ENCODE peak calls at places on chromosomes 13 and 19, in eight cellular contexts. I, M, G, Y, C, K, O and V are unnamed samples.

GRCh38 chr13:44191504-44192171 is 182.0 kb upstream of the SERP2 start:
- DNase-seq in I (no peak), M (peak; percentile 53), G (no peak), Y (peak; percentile 68), C (peak; percentile 16), K (no peak), O (peak; percentile 67), V (no peak)

GRCh38 chr19:51637362-51637978 is 7.3 kb upstream of the SIGLEC5 start:
- DNase-seq in I (no peak), M (no peak), G (no peak), Y (no peak), C (no peak), K (no peak), O (no peak), V (no peak)

GRCh38 chr13:67557642-67558241 is 327.6 kb upstream of the PCDH9 start:
- DNase-seq in I (no peak), M (no peak), G (no peak), Y (no peak), C (no peak), K (no peak), O (no peak), V (no peak)

GRCh38 chr19:16846901-16847300 is 17.7 kb downstream of the SIN3B start:
- DNase-seq in I (no peak), M (no peak), G (no peak), Y (no peak), C (no peak), K (no peak), O (no peak), V (peak; percentile 85)

GRCh38 chr13:104586010-104586746 is 1520.0 kb upstream of the SLC10A2 start:
- DNase-seq in I (no peak), M (no peak), G (no peak), Y (peak; percentile 88), C (no peak), K (no peak), O (peak; percentile 63), V (no peak)

GRCh38 chr13:95536629-95537241 is 15.8 kb upstream of the CLDN10 start:
- DNase-seq in I (no peak), M (no peak), G (no peak), Y (no peak), C (no peak), K (no peak), O (peak; percentile 46), V (no peak)

GRCh38 chr13:81395368-81395767 is 1054.4 kb upstream of the SPRY2 start:
- DNase-seq in I (no peak), M (peak; percentile 74), G (no peak), Y (no peak), C (no peak), K (no peak), O (no peak), V (no peak)

GRCh38 chr19:34351382-34351802 is 13.6 kb upstream of the GPI start:
- DNase-seq in I (no peak), M (no peak), G (no peak), Y (no peak), C (no peak), K (no peak), O (no peak), V (no peak)

GRCh38 chr13:26024558-26024957 is 27.3 kb downstream of the SHISA2 start:
- DNase-seq in I (no peak), M (no peak), G (no peak), Y (peak; percentile 35), C (no peak), K (no peak), O (no peak), V (no peak)

GRCh38 chr13:41645313-41645712 is 188.0 kb downstream of the RGCC start:
- DNase-seq in I (peak; percentile 50), M (no peak), G (peak; percentile 86), Y (peak; percentile 88), C (no peak), K (no peak), O (peak; percentile 19), V (no peak)

GRCh38 chr13:27455331-27455855 is 5.0 kb upstream of the MTIF3 start:
- DNase-seq in I (no peak), M (peak; percentile 47), G (no peak), Y (no peak), C (no peak), K (no peak), O (no peak), V (no peak)

GRCh38 chr13:27133889-27134288 is 37.7 kb downstream of the USP12 start:
- DNase-seq in I (no peak), M (no peak), G (no peak), Y (no peak), C (no peak), K (no peak), O (no peak), V (no peak)

GRCh38 chr13:80055804-80056203 is 285.1 kb downstream of the SPRY2 start:
- DNase-seq in I (no peak), M (no peak), G (no peak), Y (no peak), C (no peak), K (no peak), O (no peak), V (no peak)

GRCh38 chr13:65914707-65915106 is 1315.4 kb downstream of the PCDH9 start:
- DNase-seq in I (no peak), M (no peak), G (no peak), Y (peak; percentile 41), C (no peak), K (no peak), O (no peak), V (no peak)

GRCh38 chr13:47708386-47708785 is 292.7 kb downstream of the SUCLA2 start:
- DNase-seq in I (no peak), M (no peak), G (no peak), Y (peak; percentile 55), C (no peak), K (no peak), O (no peak), V (no peak)

GRCh38 chr19:44846455-44847143 is 502 bp downstream of the NECTIN2 start:
- DNase-seq in I (peak; percentile 52), M (peak; percentile 91), G (peak; percentile 80), Y (peak; percentile 16), C (no peak), K (peak; percentile 62), O (peak; percentile 63), V (no peak)

GRCh38 chr13:53191091-53191490 is 162.5 kb downstream of the OLFM4 start:
- DNase-seq in I (no peak), M (peak; percentile 59), G (no peak), Y (no peak), C (no peak), K (no peak), O (no peak), V (no peak)

DNA sequence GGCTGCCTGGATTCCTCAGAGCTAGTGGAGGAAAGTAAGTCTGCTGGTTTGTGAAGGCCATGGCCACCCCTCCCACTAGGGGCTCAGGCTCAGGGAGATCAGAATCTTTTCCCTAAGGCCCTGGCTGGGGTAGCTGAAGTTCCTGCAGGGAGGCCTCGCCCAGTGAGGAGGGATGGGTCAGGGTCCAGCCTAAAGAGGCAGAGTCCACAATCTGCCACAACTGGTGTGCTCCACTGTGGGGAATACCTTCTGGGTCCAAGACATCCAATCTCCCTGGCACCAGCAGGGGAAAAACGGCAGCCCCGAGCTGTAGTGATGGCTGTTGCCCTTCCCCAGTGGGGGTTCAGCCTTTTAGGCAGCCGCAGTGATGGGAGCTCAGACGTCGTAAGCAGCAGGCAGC is 23.2 kb downstream of the IGFL3 start:
- DNase-seq in I (no peak), M (no peak), G (no peak), Y (no peak), C (no peak), K (no peak), O (no peak), V (no peak)
- TF ChIP-seq CTCF in I (no peak), M (no peak), G (no peak), Y (no peak), C (no peak), K (no peak), O (no peak), V (no peak)

GRCh38 chr19:41792513-41793413 is 3.6 kb upstream of the CEACAM3 start:
- DNase-seq in I (peak; percentile 83), M (peak; percentile 73), G (no peak), Y (peak; percentile 15), C (peak; percentile 53), K (no peak), O (peak; percentile 60), V (no peak)
- TF ChIP-seq CTCF in I (peak; percentile 60), M (peak; percentile 76), G (no peak), Y (peak; percentile 78), C (peak; percentile 69), K (peak; percentile 67), O (peak; percentile 49), V (peak; percentile 64)

GRCh38 chr13:86974995-86975328 is 696.2 kb upstream of the SLITRK5 start:
- DNase-seq in I (no peak), M (no peak), G (no peak), Y (no peak), C (no peak), K (no peak), O (no peak), V (no peak)
- TF ChIP-seq CTCF in I (no peak), M (peak; percentile 45), G (no peak), Y (peak; percentile 49), C (no peak), K (peak; percentile 35), O (no peak), V (peak; percentile 47)

GRCh38 chr13:113035209-113035800 is 66.3 kb downstream of the MCF2L start:
- DNase-seq in I (no peak), M (no peak), G (no peak), Y (no peak), C (no peak), K (no peak), O (no peak), V (no peak)

GRCh38 chr13:113033054-113033453 is 64.0 kb downstream of the MCF2L start:
- DNase-seq in I (no peak), M (no peak), G (no peak), Y (no peak), C (no peak), K (no peak), O (no peak), V (no peak)

GRCh38 chr13:113036401-113036800 is 67.4 kb downstream of the MCF2L start:
- DNase-seq in I (no peak), M (no peak), G (no peak), Y (no peak), C (no peak), K (no peak), O (no peak), V (no peak)

GRCh38 chr13:113033498-113033897 is 64.5 kb downstream of the MCF2L start:
- DNase-seq in I (no peak), M (no peak), G (no peak), Y (no peak), C (no peak), K (no peak), O (no peak), V (no peak)

DNA sequence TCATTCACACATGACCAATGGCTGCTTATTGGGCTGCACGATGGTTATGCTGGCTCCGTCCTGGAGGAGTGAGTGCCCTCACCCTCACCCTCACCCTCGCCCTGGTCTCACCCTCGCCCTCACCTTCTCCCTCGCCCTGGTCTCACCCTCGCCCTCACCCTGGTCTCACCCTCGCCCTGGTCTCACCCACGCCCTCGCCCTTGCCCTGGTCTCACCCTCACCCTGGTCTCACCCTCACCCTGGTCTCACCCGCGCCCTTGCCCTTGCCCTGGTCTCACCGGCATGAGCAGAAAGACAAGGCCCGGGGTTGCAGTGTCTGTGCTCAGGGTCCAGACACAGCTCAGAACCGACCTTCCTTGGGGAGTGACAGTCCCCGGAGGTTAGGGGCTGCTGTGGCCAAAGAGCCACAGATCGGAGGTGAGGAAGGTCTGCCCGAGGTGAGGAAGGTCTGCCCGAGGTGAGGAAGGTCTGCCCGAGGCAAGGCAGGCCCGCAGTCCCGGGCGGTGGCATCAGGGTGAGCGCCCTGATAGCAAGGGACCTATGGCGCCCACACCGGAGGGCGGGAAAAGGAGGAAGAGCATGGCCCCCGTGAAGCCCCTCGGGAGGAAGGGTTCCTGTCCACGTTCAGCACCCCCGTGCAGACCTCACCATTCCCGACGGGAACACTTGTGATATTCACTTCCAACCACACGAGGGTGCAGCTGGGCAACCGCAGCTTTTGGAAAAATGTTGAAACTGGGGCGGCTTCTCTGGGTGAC is 65.6 kb downstream of the MCF2L start:
- DNase-seq in I (no peak), M (peak; percentile 60), G (no peak), Y (peak; percentile 24), C (no peak), K (no peak), O (peak; percentile 38), V (no peak)
- TF ChIP-seq CTCF in I (peak; percentile 62), M (peak; percentile 77), G (peak; percentile 70), Y (peak; percentile 78), C (no peak), K (peak; percentile 60), O (peak; percentile 43), V (peak; percentile 89)